ENCODE peak calls at places on chromosome 10, in ten cellular contexts. O, D, K, Y, J, A, L, X, G and I are unnamed samples.

GRCh38 chr10:91590142-91590903 is 42.5 kb downstream of the PPP1R3C start:
- DNase-seq in O (no peak), D (no peak), K (peak), Y (no peak), J (no peak), A (no peak), L (no peak), X (no peak), G (no peak), I (no peak)

GRCh38 chr10:18214692-18215563 is 74.7 kb downstream of the CACNB2 start:
- DNase-seq in O (no peak), D (peak), K (no peak), Y (no peak), J (no peak), A (peak), L (no peak), X (peak), G (peak), I (peak)

GRCh38 chr10:81600185-81600584 is 274.8 kb upstream of the NRG3 start:
- DNase-seq in O (no peak), D (no peak), K (no peak), Y (no peak), J (no peak), A (no peak), L (no peak), X (no peak), G (no peak), I (no peak)

GRCh38 chr10:28532223-28532508 is 752 bp upstream of the WAC start:
- DNase-seq in O (peak), D (no peak), K (peak), Y (no peak), J (no peak), A (peak), L (no peak), X (no peak), G (peak), I (no peak)

GRCh38 chr10:44383749-44384600 is 922 bp downstream of the CXCL12 start:
- DNase-seq in O (no peak), D (no peak), K (peak), Y (no peak), J (no peak), A (no peak), L (no peak), X (no peak), G (no peak), I (no peak)

GRCh38 chr10:71059059-71059818 is 153.1 kb upstream of the UNC5B start:
- DNase-seq in O (no peak), D (no peak), K (no peak), Y (no peak), J (no peak), A (no peak), L (no peak), X (no peak), G (no peak), I (no peak)

GRCh38 chr10:52949899-52950298 is 177.3 kb upstream of the MBL2 start:
- DNase-seq in O (no peak), D (no peak), K (no peak), Y (no peak), J (no peak), A (no peak), L (no peak), X (peak), G (no peak), I (no peak)

GRCh38 chr10:125531470-125531869 is 151.5 kb downstream of the TEX36 start:
- DNase-seq in O (no peak), D (no peak), K (peak), Y (no peak), J (no peak), A (no peak), L (no peak), X (peak), G (peak), I (no peak)

GRCh38 chr10:74593470-74593869 is 232.9 kb upstream of the KAT6B start:
- DNase-seq in O (no peak), D (peak), K (no peak), Y (no peak), J (no peak), A (no peak), L (no peak), X (no peak), G (no peak), I (no peak)

GRCh38 chr10:88515235-88515634 is 67.9 kb downstream of the RNLS start:
- DNase-seq in O (no peak), D (no peak), K (no peak), Y (no peak), J (no peak), A (no peak), L (no peak), X (no peak), G (no peak), I (no peak)

GRCh38 chr10:63042256-63042655 is 90.9 kb upstream of the NRBF2 start:
- DNase-seq in O (no peak), D (no peak), K (no peak), Y (no peak), J (no peak), A (no peak), L (no peak), X (no peak), G (no peak), I (no peak)

GRCh38 chr10:130301026-130301892 is 165.1 kb downstream of the GLRX3 start:
- DNase-seq in O (peak), D (no peak), K (no peak), Y (no peak), J (peak), A (no peak), L (peak), X (peak), G (no peak), I (peak)

GRCh38 chr10:98957801-98958200 is 277.9 kb downstream of the HPSE2 start:
- DNase-seq in O (no peak), D (no peak), K (no peak), Y (no peak), J (no peak), A (no peak), L (no peak), X (no peak), G (no peak), I (no peak)

GRCh38 chr10:35705671-35706070 is 63.6 kb upstream of the FZD8 start:
- DNase-seq in O (no peak), D (no peak), K (no peak), Y (no peak), J (no peak), A (no peak), L (no peak), X (no peak), G (no peak), I (no peak)

GRCh38 chr10:24463683-24464426 is 254.9 kb downstream of the KIAA1217 start:
- DNase-seq in O (no peak), D (no peak), K (no peak), Y (no peak), J (no peak), A (peak), L (no peak), X (no peak), G (no peak), I (peak)

GRCh38 chr10:87640043-87640442 is 19.6 kb upstream of the PAPSS2 start:
- DNase-seq in O (no peak), D (no peak), K (no peak), Y (no peak), J (no peak), A (no peak), L (no peak), X (no peak), G (no peak), I (no peak)

GRCh38 chr10:132404911-132405462 is 8.0 kb downstream of the PWWP2B start:
- DNase-seq in O (no peak), D (no peak), K (peak), Y (no peak), J (no peak), A (no peak), L (no peak), X (peak), G (no peak), I (no peak)

GRCh38 chr10:128280271-128280670 is 154.0 kb upstream of the MKI67 start:
- DNase-seq in O (no peak), D (no peak), K (no peak), Y (no peak), J (no peak), A (no peak), L (no peak), X (no peak), G (no peak), I (no peak)

GRCh38 chr10:60048146-60048545 is 141.8 kb upstream of the CCDC6 start:
- DNase-seq in O (no peak), D (peak), K (no peak), Y (no peak), J (no peak), A (no peak), L (no peak), X (peak), G (no peak), I (no peak)

GRCh38 chr10:103933557-103934121 is 15.7 kb upstream of the STN1 start:
- DNase-seq in O (no peak), D (no peak), K (peak), Y (no peak), J (no peak), A (no peak), L (no peak), X (no peak), G (no peak), I (no peak)

GRCh38 chr10:43226441-43226840 is 40.4 kb downstream of the RASGEF1A start:
- DNase-seq in O (no peak), D (no peak), K (peak), Y (no peak), J (no peak), A (no peak), L (no peak), X (no peak), G (no peak), I (peak)

GRCh38 chr10:72292223-72292691 is 18.5 kb downstream of the DDIT4 start:
- DNase-seq in O (no peak), D (no peak), K (no peak), Y (no peak), J (no peak), A (no peak), L (no peak), X (no peak), G (no peak), I (peak)

GRCh38 chr10:113007821-113008220 is 57.8 kb downstream of the TCF7L2 start:
- DNase-seq in O (no peak), D (no peak), K (no peak), Y (no peak), J (no peak), A (no peak), L (no peak), X (no peak), G (no peak), I (peak)

GRCh38 chr10:24784061-24784460 is 60.4 kb upstream of the ARHGAP21 start:
- DNase-seq in O (no peak), D (no peak), K (peak), Y (no peak), J (no peak), A (no peak), L (no peak), X (no peak), G (no peak), I (no peak)

GRCh38 chr10:117678106-117678505 is 135.6 kb downstream of the EMX2 start:
- DNase-seq in O (no peak), D (no peak), K (no peak), Y (no peak), J (no peak), A (no peak), L (no peak), X (no peak), G (no peak), I (no peak)

GRCh38 chr10:80196270-80196949 is 8.9 kb downstream of the ANXA11 start:
- DNase-seq in O (peak), D (no peak), K (no peak), Y (no peak), J (peak), A (peak), L (peak), X (no peak), G (no peak), I (peak)